ENCODE peak calls at places on chromosomes 2 and 18, in eight cellular contexts. J, E, H, X, Q, G, Y and O are unnamed samples.

GRCh38 chr2:226002438-226002837 is 602.9 kb downstream of the NYAP2 start:
- DNase-seq in Q (no peak), X (no peak), E (peak), Y (no peak), J (no peak), H (no peak), G (no peak), O (peak)

GRCh38 chr2:237558918-237559645 is 7.3 kb upstream of the PRLH start:
- DNase-seq in E (peak), X (peak), Y (no peak), Q (no peak), G (no peak), H (no peak), J (peak), O (peak)

GRCh38 chr2:60980031-60980815 is 37.3 kb upstream of the PEX13 start:
- DNase-seq in E (no peak), G (no peak), X (no peak), J (no peak), H (no peak), Y (no peak), Q (no peak), O (no peak)

GRCh38 chr2:71672640-71673401 is 219.5 kb downstream of the DYSF start:
- DNase-seq in Y (no peak), E (no peak), G (no peak), X (no peak), J (no peak), Q (no peak), H (no peak), O (no peak)

GRCh38 chr2:68466778-68467076 is 367 bp downstream of the FBXO48 start:
- DNase-seq in J (no peak), Y (no peak), H (no peak), X (no peak), Q (no peak), E (no peak), G (no peak), O (peak)

GRCh38 chr2:135815269-135815668 is 21.7 kb downstream of the LCT start:
- DNase-seq in G (no peak), J (no peak), E (no peak), X (no peak), Q (no peak), Y (no peak), H (no peak), O (no peak)

GRCh38 chr18:70636991-70637390 is 348.1 kb downstream of the SOCS6 start:
- DNase-seq in G (no peak), E (no peak), Q (no peak), X (no peak), H (no peak), Y (no peak), J (no peak), O (no peak)

GRCh38 chr2:120177011-120177621 is 46.1 kb downstream of the TMEM185B start:
- DNase-seq in E (no peak), G (no peak), Q (no peak), X (no peak), J (peak), Y (peak), H (peak), O (no peak)

GRCh38 chr2:238573065-238573778 is 146.5 kb downstream of the ASB1 start:
- DNase-seq in Y (peak), J (no peak), H (no peak), E (no peak), Q (no peak), G (peak), X (no peak), O (no peak)

GRCh38 chr2:215693269-215693998 is 257.6 kb upstream of the FN1 start:
- DNase-seq in J (peak), Y (no peak), H (no peak), X (no peak), G (no peak), Q (no peak), E (peak), O (peak)

GRCh38 chr2:145593991-145594702 is 1074.2 kb upstream of the ZEB2 start:
- DNase-seq in G (peak), X (no peak), J (no peak), H (no peak), Y (no peak), E (peak), Q (no peak), O (peak)

GRCh38 chr2:158478237-158478636 is 21.5 kb downstream of the PKP4 start:
- DNase-seq in H (no peak), Y (no peak), Q (no peak), E (no peak), J (no peak), G (no peak), X (no peak), O (no peak)

GRCh38 chr2:197940346-197940745 is 136.0 kb downstream of the PLCL1 start:
- DNase-seq in H (no peak), Q (no peak), J (no peak), X (no peak), E (no peak), Y (no peak), G (no peak), O (no peak)

GRCh38 chr2:203802277-203803045 is 65.1 kb upstream of the CTLA4 start:
- DNase-seq in Y (no peak), E (peak), J (no peak), X (no peak), H (peak), G (no peak), Q (no peak), O (peak)

GRCh38 chr2:114940785-114941458 is 498.5 kb downstream of the DPP10 start:
- DNase-seq in Q (no peak), G (no peak), H (no peak), J (no peak), E (no peak), X (no peak), Y (no peak), O (no peak)

GRCh38 chr2:219002395-219003266 is 9.4 kb upstream of the CRYBA2 start:
- DNase-seq in Y (no peak), Q (no peak), J (peak), G (peak), E (no peak), X (peak), H (no peak), O (no peak)

GRCh38 chr2:52732849-52733395 is 1034.7 kb upstream of the CHAC2 start:
- DNase-seq in E (no peak), J (peak), Q (no peak), H (no peak), G (no peak), Y (no peak), X (no peak), O (no peak)

GRCh38 chr2:166375205-166375735 is 474 bp downstream of the SCN9A start:
- DNase-seq in J (no peak), Y (no peak), E (no peak), H (no peak), G (no peak), Q (no peak), X (no peak), O (peak)

GRCh38 chr2:102251042-102251848 is 60.1 kb upstream of the IL1RL1 start:
- DNase-seq in J (peak), Q (no peak), E (no peak), H (peak), X (no peak), G (peak), Y (peak), O (no peak)

GRCh38 chr2:218070587-218070986 is 1.5 kb downstream of the RUFY4 start:
- DNase-seq in E (no peak), H (no peak), Y (no peak), Q (no peak), G (no peak), J (no peak), X (no peak), O (no peak)

GRCh38 chr2:184597996-184598312 is 375 bp upstream of the ZNF804A start:
- DNase-seq in Q (no peak), J (no peak), H (no peak), Y (no peak), E (no peak), G (peak), X (no peak), O (no peak)

GRCh38 chr2:128754246-128754724 is 435.6 kb upstream of the HS6ST1 start:
- DNase-seq in Q (no peak), Y (peak), E (no peak), X (no peak), J (peak), G (no peak), H (no peak), O (no peak)

GRCh38 chr2:67625671-67626070 is 228.5 kb downstream of the ETAA1 start:
- DNase-seq in H (no peak), E (peak), J (no peak), Y (no peak), G (no peak), Q (no peak), X (no peak), O (peak)

GRCh38 chr2:197500503-197501179 is 462 bp downstream of the HSPE1 start:
- DNase-seq in J (no peak), Y (no peak), X (no peak), Q (no peak), E (no peak), H (no peak), G (no peak), O (no peak)

GRCh38 chr2:182716665-182716990 is 571 bp downstream of the DNAJC10 start:
- DNase-seq in Y (no peak), J (peak), G (peak), H (peak), X (no peak), Q (no peak), E (no peak), O (peak)

GRCh38 chr2:23008951-23009350 is 376.0 kb upstream of the KLHL29 start:
- DNase-seq in X (no peak), H (no peak), Q (no peak), G (no peak), Y (no peak), E (no peak), J (no peak), O (no peak)

GRCh38 chr18:9859232-9859631 is 26.5 kb upstream of the TXNDC2 start:
- DNase-seq in H (no peak), X (no peak), E (no peak), Y (no peak), Q (no peak), J (no peak), G (no peak), O (no peak)